ENCODE peak calls at places on chromosomes 5 and 9, in eight cellular contexts. A is fibroblast of the aortic adventitia; M is colonic mucosa; V is fibroblast of pulmonary artery; Y is CD8-positive, alpha-beta T cell; Q is mucosa of descending colon; U is AG04450; O is epithelial cell of proximal tubule. J is an unnamed sample.

GRCh38 chr5:149485655-149486615 is 65.3 kb downstream of the CSNK1A1 start:
- DNase-seq in U (peak; percentile 98), Y (no peak), V (peak; percentile 99), Q (peak; percentile 93), O (peak; percentile 97), A (peak; percentile 100), M (peak; percentile 91), J (peak; percentile 100)

GRCh38 chr5:38532165-38532669 is 24.2 kb downstream of the LIFR start:
- DNase-seq in A (no peak), Y (no peak), M (no peak), U (no peak), Q (no peak), O (peak; percentile 48), V (no peak), J (no peak)

GRCh38 chr5:56680731-56681130 is 134.6 kb upstream of the MAP3K1 start:
- DNase-seq in V (no peak), A (no peak), M (no peak), U (no peak), Q (no peak), Y (no peak), O (no peak), J (no peak)

GRCh38 chr9:130343445-130343918 is 77.9 kb downstream of the HMCN2 start:
- DNase-seq in Q (peak; percentile 42), A (no peak), U (no peak), M (no peak), Y (no peak), V (no peak), O (no peak), J (no peak)

GRCh38 chr9:2159521-2160417 is 144.6 kb downstream of the SMARCA2 start:
- DNase-seq in M (no peak), Q (no peak), U (no peak), O (no peak), Y (no peak), A (peak; percentile 60), V (peak; percentile 36), J (peak; percentile 13)

GRCh38 chr9:114186793-114187289 is 31.5 kb downstream of the COL27A1 start:
- DNase-seq in V (no peak), A (no peak), Y (no peak), M (no peak), Q (no peak), U (no peak), O (no peak), J (no peak)

GRCh38 chr9:13274901-13275641 is 4.4 kb downstream of the MPDZ start:
- DNase-seq in O (no peak), U (no peak), V (peak; percentile 87), Y (no peak), A (peak; percentile 86), M (no peak), Q (no peak), J (peak; percentile 66)

GRCh38 chr5:132828846-132829494 is 1.5 kb downstream of the SHROOM1 start:
- DNase-seq in Q (peak; percentile 56), A (no peak), O (no peak), V (no peak), Y (no peak), U (no peak), M (peak; percentile 45), J (no peak)

GRCh38 chr9:68750786-68751185 is 45.7 kb downstream of the PIP5K1B start:
- DNase-seq in M (no peak), Q (no peak), V (no peak), O (peak; percentile 29), Y (no peak), A (no peak), U (no peak), J (no peak)

GRCh38 chr9:85186218-85186585 is 516.7 kb downstream of the NTRK2 start:
- DNase-seq in Q (no peak), V (no peak), Y (no peak), O (no peak), U (no peak), M (no peak), A (no peak), J (no peak)

GRCh38 chr9:137582286-137582860 is 3.6 kb upstream of the DPH7 start:
- DNase-seq in U (no peak), Q (no peak), O (no peak), V (peak; percentile 24), A (no peak), Y (peak; percentile 36), M (no peak), J (no peak)

GRCh38 chr5:111932628-111933027 is 175.6 kb upstream of the NREP start:
- DNase-seq in U (no peak), Y (no peak), A (no peak), O (no peak), V (no peak), Q (no peak), M (no peak), J (no peak)

GRCh38 chr5:111932207-111932606 is 175.2 kb upstream of the NREP start:
- DNase-seq in M (no peak), Q (no peak), Y (no peak), O (no peak), U (no peak), V (no peak), A (no peak), J (no peak)

GRCh38 chr5:111935022-111935421 is 178.0 kb upstream of the NREP start:
- DNase-seq in A (no peak), O (no peak), Q (no peak), V (no peak), Y (no peak), M (no peak), U (no peak), J (no peak)

GRCh38 chr5:111935835-111936234 is 178.8 kb upstream of the NREP start:
- DNase-seq in A (no peak), V (no peak), Y (no peak), O (no peak), M (no peak), U (no peak), Q (no peak), J (no peak)

GRCh38 chr5:111934511-111934910 is 177.5 kb upstream of the NREP start:
- DNase-seq in Y (no peak), A (no peak), O (no peak), U (no peak), Q (no peak), M (no peak), V (no peak), J (no peak)
- TF ChIP-seq CTCF in Y (no peak), A (no peak), O (no peak), U (no peak), Q (no peak), M (no peak), V (no peak), J (no peak)

GRCh38 chr9:72951043-72951442 is 1.8 kb downstream of the ALDH1A1 start:
- DNase-seq in V (no peak), M (no peak), Y (no peak), U (no peak), A (no peak), Q (no peak), O (no peak), J (no peak)
- H3K4me3 ChIP-seq in V (no peak overlapping the region), M (peak overlapping the region; percentile 4), Y (no peak overlapping the region), U (no peak overlapping the region), A (no peak overlapping the region), Q (no peak overlapping the region), O (peak overlapping the region; percentile 59), J (no peak overlapping the region)

GRCh38 chr9:127975376-127976315 is 5.1 kb downstream of the EEIG1 start:
- DNase-seq in O (no peak), Y (no peak), A (no peak), M (peak; percentile 27), U (no peak), V (no peak), Q (no peak), J (peak; percentile 46)

GRCh38 chr9:127974002-127974768 is 6.6 kb downstream of the EEIG1 start:
- DNase-seq in Q (no peak), V (no peak), M (peak; percentile 24), O (no peak), A (no peak), Y (no peak), U (no peak), J (no peak)

GRCh38 chr9:127976498-127976897 is 4.3 kb downstream of the EEIG1 start:
- DNase-seq in U (no peak), A (no peak), M (peak; percentile 82), Q (peak; percentile 78), Y (peak; percentile 70), V (no peak), O (no peak), J (no peak)

GRCh38 chr9:127973169-127974001 is 7.4 kb downstream of the EEIG1 start:
- DNase-seq in M (peak; percentile 33), U (no peak), A (no peak), Y (no peak), Q (peak; percentile 48), V (no peak), O (no peak), J (no peak)

DNA sequence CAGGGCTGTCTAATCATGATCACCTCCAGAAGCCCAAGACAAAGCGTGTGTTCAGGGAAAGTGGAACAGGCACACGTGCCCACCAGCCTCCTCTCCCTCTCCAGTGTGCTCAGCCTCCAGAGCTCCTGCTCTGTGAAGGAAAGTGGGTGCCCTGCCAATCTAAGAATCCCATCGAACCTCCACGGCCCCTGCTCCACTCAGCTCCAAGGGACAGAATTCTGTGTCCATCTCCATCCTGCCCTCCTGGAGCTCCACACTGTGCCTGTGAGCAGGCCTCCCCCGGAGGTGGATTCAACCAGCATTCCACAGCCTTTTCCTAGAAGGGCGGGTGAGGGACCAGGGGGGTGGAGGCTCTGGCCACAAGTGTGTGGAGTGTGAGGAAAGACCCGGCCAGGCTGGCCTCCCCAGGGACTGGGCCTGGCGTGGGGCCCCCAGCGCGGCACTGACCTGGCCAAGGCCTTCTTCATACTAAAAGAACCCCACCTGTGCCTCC is 6.0 kb downstream of the EEIG1 start:
- DNase-seq in Q (no peak), Y (no peak), V (no peak), M (peak; percentile 29), U (no peak), A (peak; percentile 65), O (no peak), J (peak; percentile 80)
- TF ChIP-seq CTCF in Q (no peak), Y (no peak), V (no peak), M (no peak), U (no peak), A (no peak), O (no peak), J (no peak)

GRCh38 chr5:81233080-81233634 is at the start of gene CKMT2:
- DNase-seq in V (peak; percentile 60), M (peak; percentile 65), A (peak; percentile 24), U (no peak), O (no peak), Q (peak; percentile 68), Y (no peak), J (peak; percentile 23)
- H3K4me3 ChIP-seq in V (peak within 1 kb of the TSS; percentile 28), M (peak within 1 kb of the TSS; percentile 16), A (peak within 1 kb of the TSS; percentile 22), U (peak within 1 kb of the TSS; percentile 34), O (peak within 1 kb of the TSS; percentile 37), Q (no peak within 1 kb of the TSS), Y (no peak within 1 kb of the TSS), J (peak within 1 kb of the TSS; percentile 22)

GRCh38 chr9:75847085-75847484 is 43.4 kb upstream of the PCSK5 start:
- DNase-seq in Q (no peak), M (no peak), O (no peak), A (no peak), V (no peak), U (no peak), Y (no peak), J (no peak)
- TF ChIP-seq CTCF in Q (no peak), M (no peak), O (no peak), A (no peak), V (no peak), U (no peak), Y (no peak), J (no peak)

J was measured in AG10803.